ENCODE peak calls at places on chromosomes 5 and 9, in five cellular contexts. T, A, Y, F and I are unnamed samples.

GRCh38 chr9:118961857-118962256 is 407.4 kb downstream of the BRINP1 start:
- DNase-seq in F (peak), A (no peak), Y (no peak), T (no peak), I (no peak)

GRCh38 chr9:94780516-94780950 is 54.0 kb downstream of the AOPEP start:
- DNase-seq in A (no peak), F (no peak), Y (no peak), T (no peak), I (no peak)

GRCh38 chr9:124894741-124895170 is 32.8 kb downstream of the ARPC5L start:
- DNase-seq in A (no peak), T (peak), F (peak), Y (no peak), I (no peak)

GRCh38 chr5:164824671-164825070 is 1319.3 kb downstream of the MAT2B start:
- DNase-seq in A (no peak), T (no peak), F (no peak), Y (no peak), I (no peak)

GRCh38 chr5:179316111-179316551 is 29.1 kb downstream of the ADAMTS2 start:
- DNase-seq in F (no peak), A (peak), T (no peak), Y (no peak), I (no peak)

GRCh38 chr5:172901788-172902496 is 57.3 kb upstream of the RPL26L1 start:
- DNase-seq in T (peak), A (no peak), Y (no peak), F (peak), I (no peak)

GRCh38 chr5:58085800-58086199 is 374.1 kb downstream of the PLK2 start:
- DNase-seq in T (peak), F (peak), A (no peak), Y (no peak), I (no peak)

GRCh38 chr5:5159282-5160108 is 19.4 kb downstream of the ADAMTS16 start:
- DNase-seq in Y (no peak), F (no peak), A (no peak), T (no peak), I (no peak)

GRCh38 chr9:70411930-70412677 is 2.4 kb downstream of the KLF9 start:
- DNase-seq in Y (peak), T (no peak), F (peak), A (peak), I (peak)

GRCh38 chr5:134493461-134494055 is 31.9 kb upstream of the JADE2 start:
- DNase-seq in T (no peak), A (no peak), Y (no peak), F (no peak), I (no peak)

GRCh38 chr9:127650511-127650910 is 38.4 kb downstream of the STXBP1 start:
- DNase-seq in A (no peak), T (no peak), Y (no peak), F (no peak), I (no peak)

GRCh38 chr5:74543162-74543995 is 97.1 kb downstream of the ENC1 start:
- DNase-seq in F (peak), A (no peak), T (peak), Y (peak), I (no peak)

GRCh38 chr5:144201578-144201977 is 30.9 kb downstream of the KCTD16 start:
- DNase-seq in T (no peak), A (no peak), F (no peak), Y (no peak), I (no peak)

GRCh38 chr5:53161876-53162275 is 52.3 kb upstream of the MOCS2 start:
- DNase-seq in T (no peak), Y (no peak), F (peak), A (no peak), I (no peak)

GRCh38 chr5:94788527-94788926 is 170.1 kb downstream of the SLF1 start:
- DNase-seq in A (no peak), T (no peak), Y (no peak), F (no peak), I (no peak)

GRCh38 chr9:69750085-69750484 is 9.7 kb downstream of the PTAR1 start:
- DNase-seq in A (no peak), F (no peak), T (no peak), Y (no peak), I (no peak)

GRCh38 chr5:162372265-162372664 is 304.7 kb downstream of the GABRG2 start:
- DNase-seq in A (no peak), Y (no peak), F (no peak), T (no peak), I (no peak)

GRCh38 chr5:124492444-124493224 is 253.8 kb downstream of the ZNF608 start:
- DNase-seq in A (no peak), T (no peak), Y (no peak), F (no peak), I (no peak)

GRCh38 chr9:16652511-16653101 is 217.9 kb downstream of the BNC2 start:
- DNase-seq in T (no peak), F (peak), Y (no peak), A (no peak), I (no peak)

GRCh38 chr5:135033026-135033861 is 784 bp downstream of the PITX1 start:
- DNase-seq in Y (no peak), F (peak), A (peak), T (peak), I (no peak)

GRCh38 chr5:156391139-156391538 is 64.2 kb downstream of the SGCD start:
- DNase-seq in F (peak), A (no peak), T (no peak), Y (no peak), I (no peak)

DNA sequence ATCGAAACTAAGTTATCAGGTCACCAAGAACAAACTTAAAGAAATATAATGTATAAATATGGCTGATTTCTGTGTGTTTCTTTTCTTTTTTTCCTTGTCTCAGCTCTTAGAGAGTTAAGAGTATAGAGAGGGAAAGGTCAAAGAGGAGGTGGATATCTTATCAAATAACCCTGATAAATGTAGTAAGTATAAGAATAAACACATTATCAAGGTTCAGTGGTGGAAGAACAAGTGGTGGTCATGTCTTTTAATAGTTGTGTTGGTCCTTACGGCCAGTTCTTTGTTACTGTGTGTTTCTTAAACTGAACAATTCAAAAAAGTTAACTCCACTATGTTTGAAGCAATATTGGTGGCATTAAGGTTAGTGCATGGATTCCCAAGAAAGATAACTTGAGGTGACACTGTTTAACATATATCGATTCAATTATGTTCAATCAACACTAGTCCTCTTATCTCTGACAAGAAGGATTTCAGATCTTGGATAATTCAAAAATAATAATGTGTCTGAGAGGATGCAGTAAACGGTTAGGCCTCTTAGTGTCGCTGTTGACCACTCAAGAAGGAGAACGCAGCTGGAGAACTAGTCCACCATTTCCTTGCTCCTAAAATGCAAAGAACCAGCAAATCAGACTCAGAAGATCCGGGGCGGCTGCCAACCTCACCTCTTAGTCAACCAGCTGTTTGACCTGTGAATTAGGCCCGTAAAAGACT is at the start of gene PCDHGA3:
- DNase-seq in A (no peak), T (no peak), F (peak), Y (no peak), I (no peak)
- H3K4me3 ChIP-seq in A (peak), T (no peak), F (peak), Y (peak), I (no peak)

GRCh38 chr5:127392762-127393161 is 102.2 kb downstream of the MEGF10 start:
- DNase-seq in T (no peak), A (no peak), F (no peak), Y (no peak), I (no peak)

GRCh38 chr5:127400524-127400923 is 109.9 kb downstream of the MEGF10 start:
- DNase-seq in T (no peak), F (no peak), A (no peak), Y (no peak), I (no peak)

GRCh38 chr5:127398508-127398907 is 107.9 kb downstream of the MEGF10 start:
- DNase-seq in F (no peak), A (no peak), T (no peak), Y (no peak), I (no peak)

GRCh38 chr5:127399068-127399467 is 108.5 kb downstream of the MEGF10 start:
- DNase-seq in Y (no peak), A (no peak), F (no peak), T (no peak), I (no peak)

GRCh38 chr5:127396490-127397155 is 106.0 kb downstream of the MEGF10 start:
- DNase-seq in F (no peak), Y (no peak), A (no peak), T (no peak), I (no peak)
- TF ChIP-seq CTCF in F (peak), Y (no peak), A (no peak), T (no peak), I (no peak)

DNA sequence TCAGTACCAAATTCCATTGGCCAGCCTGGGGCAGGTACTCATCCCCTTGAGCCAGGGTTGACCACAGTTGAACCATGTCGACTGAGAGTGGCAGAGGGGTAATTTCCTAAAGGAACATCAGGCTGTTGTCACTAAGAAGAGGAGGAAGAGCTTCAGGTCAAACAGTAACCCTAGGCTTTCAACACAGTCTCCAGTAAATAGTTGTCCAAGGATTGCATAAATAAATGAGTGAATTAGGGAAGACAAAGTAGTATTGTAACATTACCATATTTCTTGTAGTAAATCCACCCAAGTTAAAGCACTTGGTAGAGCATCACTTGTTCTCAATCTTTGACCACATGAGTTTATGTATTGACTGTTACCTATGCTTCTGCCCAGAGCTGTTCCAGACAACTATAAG is 7.4 kb downstream of the PSAT1 start:
- DNase-seq in T (no peak), A (no peak), Y (no peak), F (no peak), I (peak)
- H3K4me3 ChIP-seq in T (no peak), A (no peak), Y (no peak), F (no peak), I (no peak)

DNA sequence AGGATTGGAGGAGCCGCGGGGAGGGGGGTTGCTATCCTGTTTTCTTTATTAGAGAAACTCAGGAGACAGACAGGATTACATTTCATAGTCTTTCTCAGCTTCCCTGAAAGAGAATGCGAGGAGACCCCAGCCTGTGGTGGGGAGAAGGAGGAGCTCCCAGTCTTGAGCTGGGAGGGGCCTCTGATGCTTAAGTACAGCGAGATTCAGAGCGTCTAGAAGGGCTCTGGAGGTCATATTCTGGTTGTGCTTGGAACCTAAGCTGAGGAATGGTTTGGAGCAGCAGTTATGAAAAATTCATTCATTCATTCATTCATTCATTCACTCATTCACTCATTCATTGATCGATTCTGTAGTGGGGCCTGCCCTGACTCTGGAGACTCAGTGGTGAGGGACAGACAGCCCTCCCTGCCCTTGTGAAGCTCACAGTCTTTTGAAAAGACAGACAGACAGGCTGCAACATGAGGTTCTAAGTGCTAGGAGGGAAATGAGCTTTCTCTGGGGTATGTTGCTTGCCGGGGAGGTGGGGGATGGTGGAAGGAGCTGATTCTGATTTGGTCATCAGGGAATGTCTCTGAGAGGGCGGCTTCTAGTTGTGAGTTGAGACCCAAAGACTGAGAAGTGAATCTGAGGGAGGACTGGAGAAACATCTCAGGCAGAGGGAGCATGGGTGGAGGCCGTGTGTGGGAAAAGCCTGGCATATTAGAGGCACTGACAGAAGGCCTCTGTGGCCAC is 2.5 kb upstream of the SPRY4 start:
- DNase-seq in T (peak), Y (no peak), F (peak), A (no peak), I (no peak)
- TF ChIP-seq CTCF in T (no peak), Y (no peak), F (peak), A (no peak), I (no peak)

DNA sequence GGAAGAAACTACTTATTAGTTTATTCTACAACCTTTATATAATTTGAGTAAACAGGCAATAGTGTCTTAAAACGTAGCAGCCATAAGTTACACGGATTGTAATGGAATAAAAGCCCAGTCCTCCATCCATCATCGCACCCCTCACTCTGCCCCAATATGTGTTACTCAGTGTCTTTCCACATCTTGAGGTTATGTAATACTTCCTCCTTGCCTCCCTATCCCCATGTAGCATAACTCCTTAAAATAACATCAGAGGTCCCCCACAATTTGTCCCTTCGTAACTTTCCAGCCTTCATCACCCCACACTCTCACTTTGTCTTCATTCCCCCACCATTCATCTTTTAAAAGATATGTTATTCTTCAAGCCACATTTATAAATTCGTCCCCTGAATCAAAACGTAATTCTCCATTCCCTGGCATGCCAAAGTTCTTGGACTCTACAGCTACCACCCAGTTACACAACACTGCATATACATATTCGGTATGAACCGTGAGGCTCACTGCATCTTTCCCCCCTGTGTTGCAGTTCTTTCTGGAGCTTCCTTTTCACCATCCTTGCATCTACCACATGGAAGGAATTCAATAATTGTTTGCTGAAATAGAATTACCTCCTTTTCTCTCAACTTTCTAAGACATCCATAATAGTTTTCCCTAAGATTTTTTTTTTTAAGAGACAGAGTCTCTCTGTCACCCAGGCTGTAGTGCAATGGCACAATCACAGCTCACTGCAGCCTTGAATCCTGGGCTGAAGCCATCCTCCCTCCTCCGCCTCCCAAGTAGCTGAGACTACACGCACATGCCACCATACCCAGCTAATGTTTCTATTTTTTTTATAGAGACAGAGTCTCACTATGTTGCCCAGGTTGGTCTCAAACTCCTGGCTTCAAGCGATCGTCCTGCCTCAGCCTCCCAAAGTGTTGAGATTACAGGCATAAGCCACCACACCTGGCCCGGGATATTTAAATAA is 3.4 kb downstream of the LPAR1 start:
- DNase-seq in T (peak), F (no peak), Y (no peak), A (no peak), I (no peak)
- H3K4me3 ChIP-seq in T (peak), F (no peak), Y (no peak), A (no peak), I (no peak)